ENCODE peak calls at places on chromosomes 12 and 14, in five cellular contexts. I is stomach, B is left ventricle myocardium inferior, J is cardiac muscle cell, A is keratinocyte. M is an unnamed sample. For H3K9me3, the result is how much of the 10 kb centered on the place peaks cover.

GRCh38 chr14:81162941-81163340 is 57.8 kb downstream of the GTF2A1 start:
- DNase-seq in J (no peak), A (no peak), B (no peak), I (no peak), M (no peak)

GRCh38 chr12:89574736-89575208 is 48.9 kb upstream of the POC1B start:
- DNase-seq in A (no peak), I (no peak), B (no peak), J (peak), M (no peak)

GRCh38 chr12:114405199-114405448 is 820 bp downstream of the TBX5 start:
- DNase-seq in I (no peak), J (no peak), A (no peak), B (no peak), M (no peak)

GRCh38 chr12:111599459-111600295 is 562 bp upstream of the ATXN2 start:
- DNase-seq in I (peak), J (peak), A (no peak), B (peak), M (peak)

GRCh38 chr12:112192475-112192874 is 67.1 kb downstream of the TRAFD1 start:
- DNase-seq in J (no peak), A (no peak), B (no peak), I (no peak), M (no peak)

GRCh38 chr12:115966376-115966775 is 311.1 kb downstream of the MED13L start:
- DNase-seq in I (no peak), J (no peak), A (no peak), B (no peak), M (no peak)

GRCh38 chr12:60830381-60830780 is 1234.6 kb downstream of the SLC16A7 start:
- DNase-seq in I (no peak), A (no peak), B (no peak), J (no peak), M (no peak)

GRCh38 chr12:45324391-45324790 is 108.5 kb downstream of the ANO6 start:
- DNase-seq in A (no peak), J (no peak), B (no peak), I (no peak), M (no peak)

GRCh38 chr12:2494490-2495192 is 300.1 kb upstream of the FKBP4 start:
- DNase-seq in B (peak), I (no peak), J (no peak), A (no peak), M (no peak)

GRCh38 chr14:64944861-64945260 is 2.3 kb upstream of the GPX2 start:
- DNase-seq in A (no peak), J (no peak), I (no peak), B (no peak), M (peak)

GRCh38 chr14:77082356-77082755 is 15.7 kb upstream of the CIPC start:
- DNase-seq in A (no peak), J (no peak), I (no peak), B (no peak), M (no peak)

GRCh38 chr12:15268927-15269552 is 47.8 kb upstream of the RERG start:
- DNase-seq in I (peak), J (peak), B (peak), A (peak), M (peak)

GRCh38 chr12:20588057-20588456 is 107.1 kb upstream of the SLCO1C1 start:
- DNase-seq in B (no peak), I (no peak), A (no peak), J (peak), M (no peak)

GRCh38 chr12:990308-990648 is 745 bp upstream of the ERC1 start:
- DNase-seq in I (peak), J (peak), A (no peak), B (peak), M (no peak)

GRCh38 chr12:53093777-53094393 is 3.6 kb upstream of the IGFBP6 start:
- DNase-seq in A (no peak), B (no peak), I (peak), J (no peak), M (no peak)

GRCh38 chr14:103144085-103144484 is 20.8 kb downstream of the TNFAIP2 start:
- DNase-seq in A (no peak), I (no peak), B (no peak), J (no peak), M (no peak)

GRCh38 chr12:4107436-4107878 is 166.1 kb upstream of the CCND2 start:
- DNase-seq in A (peak), J (peak), B (no peak), I (no peak), M (no peak)

GRCh38 chr12:29067430-29067829 is 81.6 kb upstream of the FAR2 start:
- DNase-seq in B (no peak), A (no peak), I (no peak), J (no peak), M (no peak)

GRCh38 chr14:94165744-94166143 is 8.4 kb upstream of the PPP4R4 start:
- DNase-seq in A (no peak), I (no peak), J (no peak), B (no peak), M (no peak)

GRCh38 chr12:54861927-54862326 is 7.6 kb downstream of the MUCL1 start:
- DNase-seq in I (no peak), B (no peak), J (no peak), A (no peak), M (no peak)

GRCh38 chr14:94523265-94523664 is 14.0 kb upstream of the SERPINA12 start:
- DNase-seq in I (no peak), A (no peak), J (no peak), B (no peak), M (no peak)

GRCh38 chr14:81033841-81034240 is 78.4 kb downstream of the TSHR start:
- DNase-seq in I (no peak), B (no peak), J (no peak), A (no peak), M (no peak)

GRCh38 chr14:52052289-52052943 is 16.4 kb downstream of the NID2 start:
- DNase-seq in I (no peak), A (no peak), B (no peak), J (no peak), M (no peak)

GRCh38 chr12:50050410-50051280 is 6.8 kb upstream of the ASIC1 start:
- DNase-seq in B (peak), A (no peak), J (peak), I (peak), M (no peak)

GRCh38 chr12:9640024-9640423 is 29.5 kb upstream of the CLEC2D start:
- DNase-seq in J (no peak), A (no peak), I (no peak), B (no peak), M (no peak)

GRCh38 chr12:119989619-119990381 is 764 bp downstream of the BICDL1 start:
- DNase-seq in B (peak), A (no peak), I (peak), J (peak), M (peak)

GRCh38 chr12:88922816-88923215 is 342.5 kb upstream of the KITLG start:
- DNase-seq in J (no peak), B (no peak), A (no peak), I (no peak), M (no peak)

GRCh38 chr14:22123188-22123560 is 449.6 kb upstream of the OR4E1 start:
- DNase-seq in A (no peak), B (no peak), J (no peak), I (no peak), M (no peak)

GRCh38 chr14:72023128-72024042 is 91.2 kb downstream of the RGS6 start:
- DNase-seq in B (no peak), J (no peak), A (peak), I (no peak), M (no peak)

GRCh38 chr14:100874051-100874410 is 29.5 kb downstream of the RTL1 start:
- DNase-seq in B (peak), I (no peak), A (no peak), J (no peak), M (no peak)

GRCh38 chr14:100872641-100873071 is 30.9 kb downstream of the RTL1 start:
- DNase-seq in J (no peak), I (no peak), A (no peak), B (peak), M (no peak)

GRCh38 chr14:100872241-100872640 is 31.3 kb downstream of the RTL1 start:
- DNase-seq in B (no peak), J (no peak), I (no peak), A (no peak), M (no peak)

GRCh38 chr14:100874411-100875091 is 29.0 kb downstream of the RTL1 start:
- DNase-seq in A (no peak), J (no peak), B (peak), I (no peak), M (no peak)

GRCh38 chr14:100873083-100873482 is 30.4 kb downstream of the RTL1 start:
- DNase-seq in J (no peak), I (no peak), A (no peak), B (peak), M (peak)
- H3K27ac ChIP-seq in J (no peak), I (no peak), A (no peak), B (no peak), M (no peak)

GRCh38 chr12:105342464-105342863 is 12.0 kb downstream of the C12orf75 start:
- DNase-seq in J (no peak), A (no peak), I (no peak), B (no peak), M (no peak)

GRCh38 chr12:105337391-105337790 is 6.9 kb downstream of the C12orf75 start:
- DNase-seq in I (no peak), J (no peak), B (no peak), A (no peak), M (no peak)

GRCh38 chr12:105343836-105344235 is 13.3 kb downstream of the C12orf75 start:
- DNase-seq in I (no peak), J (no peak), A (no peak), B (no peak), M (no peak)

GRCh38 chr12:105338954-105339353 is 8.5 kb downstream of the C12orf75 start:
- DNase-seq in J (no peak), I (no peak), B (no peak), A (no peak), M (no peak)

DNA sequence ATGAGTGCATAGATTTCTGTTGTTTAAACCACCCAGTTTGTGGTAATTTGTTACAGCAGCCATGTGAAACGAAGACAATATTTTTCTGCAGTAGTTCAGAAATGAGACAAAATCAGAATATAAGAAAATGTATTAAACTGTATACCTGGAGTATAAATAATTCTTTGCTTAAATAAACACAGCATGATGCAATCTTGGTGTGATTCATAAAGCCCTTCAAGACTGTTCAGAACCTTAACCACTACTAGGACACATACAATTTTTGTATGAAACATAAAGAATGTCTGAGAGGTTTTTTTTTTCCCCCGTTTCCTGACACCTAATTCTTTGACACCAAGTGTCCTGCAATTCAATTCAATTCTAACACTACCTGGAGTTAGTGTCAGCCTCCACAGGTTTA is 10.5 kb downstream of the C12orf75 start:
- DNase-seq in I (no peak), J (no peak), B (no peak), A (no peak), M (no peak)
- H3K9me3 ChIP-seq in I (under half), J (under half), B (under half), A (under half), M (under half)

GRCh38 chr14:88837495-88837894 is 13.0 kb downstream of the TTC8 start:
- DNase-seq in I (no peak), J (no peak), A (no peak), B (no peak), M (no peak)
- TF ChIP-seq CTCF in I (no peak), J (no peak), A (no peak), B (no peak), M (no peak)

GRCh38 chr14:62087191-62087590 is 325.0 kb downstream of the SNAPC1 start:
- DNase-seq in A (no peak), B (no peak), J (no peak), I (no peak), M (no peak)

GRCh38 chr14:62081012-62081612 is 318.9 kb downstream of the SNAPC1 start:
- DNase-seq in A (no peak), B (no peak), J (no peak), I (no peak), M (no peak)

GRCh38 chr14:62082779-62083178 is 320.6 kb downstream of the SNAPC1 start:
- DNase-seq in A (no peak), B (no peak), I (no peak), J (no peak), M (no peak)

GRCh38 chr14:62081956-62082355 is 319.7 kb downstream of the SNAPC1 start:
- DNase-seq in J (no peak), I (no peak), B (no peak), A (no peak), M (no peak)

GRCh38 chr14:62084020-62084419 is 321.8 kb downstream of the SNAPC1 start:
- DNase-seq in I (no peak), A (no peak), J (no peak), B (no peak), M (no peak)
- H3K27ac ChIP-seq in I (no peak), A (no peak), J (no peak), B (no peak), M (no peak)

GRCh38 chr14:105927661-105928060 is 401.3 kb downstream of the TMEM121 start:
- DNase-seq in B (no peak), A (no peak), I (no peak), J (no peak), M (no peak)
- H3K9me3 ChIP-seq in B (under half), A (under half), I (under half), J (under half), M (under half)

DNA sequence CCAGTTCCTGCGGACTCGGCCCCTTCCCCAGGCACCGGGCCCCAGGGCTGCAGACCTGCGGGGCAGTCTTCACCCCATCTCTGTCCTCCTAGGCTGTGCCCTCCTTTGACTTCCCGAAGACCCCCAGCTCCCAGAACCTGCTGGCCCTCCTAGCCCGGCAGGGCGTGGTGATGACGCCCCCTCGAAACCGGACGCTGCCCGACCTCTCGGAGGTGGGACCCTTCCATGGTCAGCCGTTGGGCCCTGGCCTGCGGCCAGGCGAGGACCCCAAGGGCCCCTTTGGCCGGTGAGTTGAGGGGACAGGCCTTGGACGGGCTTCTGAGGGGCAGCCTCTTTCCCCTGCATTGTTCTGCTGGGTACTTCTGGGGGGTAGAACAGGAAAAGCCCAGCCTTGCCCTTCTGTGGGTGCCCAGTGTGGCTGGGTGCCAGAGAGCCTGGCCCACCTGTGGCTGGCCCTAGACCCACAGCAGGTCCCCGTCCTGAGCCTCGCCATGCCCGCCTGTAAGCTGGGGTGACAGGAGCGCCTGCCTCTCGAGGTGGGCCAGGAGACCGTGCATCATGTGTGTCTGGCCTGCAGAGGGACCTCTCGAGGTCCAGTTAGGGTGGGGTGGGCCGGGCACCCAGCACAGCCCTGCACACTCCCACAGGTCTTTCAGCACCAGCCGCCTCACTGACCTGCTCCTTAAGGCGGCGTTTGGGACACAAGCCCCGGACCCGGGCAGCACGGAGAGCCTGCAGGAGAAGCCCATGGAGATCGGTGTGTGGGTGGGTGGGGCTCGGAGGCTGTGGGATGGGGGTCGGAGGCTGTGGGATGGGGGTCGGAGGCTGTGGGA is 12.6 kb upstream of the PUS1 start:
- DNase-seq in I (no peak), B (no peak), J (no peak), A (no peak), M (no peak)
- TF ChIP-seq CTCF in I (no peak), B (no peak), J (no peak), A (no peak), M (no peak)

GRCh38 chr12:129844662-129845061 is 59.2 kb downstream of the TMEM132D start:
- DNase-seq in A (no peak), I (no peak), B (no peak), J (no peak), M (no peak)

GRCh38 chr12:129840145-129840884 is 63.5 kb downstream of the TMEM132D start:
- DNase-seq in A (no peak), J (no peak), B (no peak), I (no peak), M (no peak)

GRCh38 chr12:129839679-129840078 is 64.1 kb downstream of the TMEM132D start:
- DNase-seq in I (no peak), J (no peak), B (no peak), A (no peak), M (no peak)
- H3K27ac ChIP-seq in I (no peak), J (no peak), B (no peak), A (no peak), M (no peak)

GRCh38 chr12:130712346-130713065 is 3.6 kb downstream of the RIMBP2 start:
- DNase-seq in I (peak), B (no peak), A (no peak), J (no peak), M (no peak)

GRCh38 chr12:130709151-130710000 is 6.7 kb downstream of the RIMBP2 start:
- DNase-seq in B (no peak), I (peak), J (no peak), A (no peak), M (no peak)

GRCh38 chr12:130710001-130710732 is 5.9 kb downstream of the RIMBP2 start:
- DNase-seq in A (no peak), B (no peak), J (no peak), I (peak), M (no peak)

GRCh38 chr12:130711751-130712150 is 4.3 kb downstream of the RIMBP2 start:
- DNase-seq in B (no peak), I (peak), J (no peak), A (no peak), M (no peak)

DNA sequence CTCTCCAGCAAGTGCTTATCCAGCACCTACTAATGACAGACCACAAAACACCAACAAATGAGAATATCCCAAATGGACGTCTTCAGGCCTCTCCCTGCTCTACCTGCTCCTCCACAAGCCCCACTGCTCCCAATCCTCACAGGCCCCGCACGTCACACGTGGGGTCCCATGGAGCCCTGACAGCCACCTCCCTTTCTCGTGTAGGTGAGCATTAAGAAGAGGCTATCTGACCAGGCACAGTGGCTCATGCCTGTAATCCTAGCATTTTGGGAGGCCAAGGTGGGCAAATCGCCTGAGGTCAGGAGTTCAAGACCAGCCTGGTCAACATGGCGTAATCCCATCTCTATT is 5.4 kb downstream of the RIMBP2 start:
- DNase-seq in B (no peak), J (no peak), A (no peak), I (peak), M (no peak)
- H3K9me3 ChIP-seq in B (under half), J (under half), A (under half), I (under half), M (under half)

DNA sequence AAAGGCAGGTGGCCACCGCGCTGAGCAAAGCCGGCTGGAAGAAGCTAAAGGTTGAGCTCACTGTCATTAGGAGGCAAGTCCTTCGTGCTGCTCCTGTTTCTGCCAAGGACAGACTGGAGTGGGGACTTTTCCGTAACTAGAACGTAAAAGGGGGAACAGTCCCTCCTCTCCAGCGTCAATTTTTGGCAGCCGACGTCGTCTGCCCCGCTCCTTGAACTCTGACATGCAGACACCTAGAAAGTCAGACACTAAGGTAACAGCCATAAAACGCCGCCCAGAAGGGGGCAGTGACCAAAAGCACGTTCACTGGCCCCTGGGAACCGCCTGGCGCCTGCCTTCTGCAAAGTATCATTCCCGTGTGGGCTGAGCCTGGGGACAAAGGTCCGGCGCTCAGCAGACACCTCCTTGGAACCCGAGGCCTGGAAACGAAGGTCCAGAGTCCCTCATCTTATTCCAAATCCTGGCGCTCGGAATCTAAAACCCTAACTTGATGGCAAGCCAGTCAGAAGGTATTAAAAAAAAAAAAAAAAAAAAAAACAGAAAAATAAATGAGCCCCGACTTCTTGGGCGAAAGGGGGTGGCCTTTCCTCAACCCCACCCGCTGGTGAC is 1.1 kb upstream of the LRP1 start:
- DNase-seq in B (peak), A (no peak), J (peak), I (peak), M (no peak)
- TF ChIP-seq CTCF in B (peak), A (peak), J (peak), I (peak), M (peak)

M was measured in ascending aorta.